ENCODE peak calls at places on chromosomes 5 and 9, in seven cellular contexts. X is stomach, T is GM12891, R is upper lobe of left lung, C is sigmoid colon, D is HCT116, P is GM23338. U is an unnamed sample.

GRCh38 chr5:9156282-9156681 is 389.6 kb downstream of the SEMA5A start:
- DNase-seq in X (no peak), T (peak), R (no peak), C (no peak), D (no peak), P (peak), U (no peak)

GRCh38 chr5:123937230-123937629 is 425.3 kb downstream of the CSNK1G3 start:
- DNase-seq in X (no peak), T (peak), R (no peak), C (peak), D (peak), P (peak), U (peak)

GRCh38 chr5:34563951-34564705 is 92.0 kb upstream of the RAI14 start:
- DNase-seq in X (peak), T (no peak), R (no peak), C (no peak), D (no peak), P (no peak), U (no peak)

GRCh38 chr9:114805670-114806551 is at the start of gene TNFSF15:
- DNase-seq in X (peak), T (peak), R (peak), C (peak), D (no peak), P (peak), U (peak)

GRCh38 chr9:75197521-75197920 is 109.2 kb downstream of the OSTF1 start:
- DNase-seq in X (no peak), T (no peak), R (no peak), C (no peak), D (no peak), P (no peak), U (no peak)

GRCh38 chr5:139747583-139748504 is 47.8 kb upstream of the PSD2 start:
- DNase-seq in X (peak), T (no peak), R (peak), C (peak), D (no peak), P (peak), U (no peak)

GRCh38 chr5:126120939-126121338 is 302.3 kb upstream of the GRAMD2B start:
- DNase-seq in X (no peak), T (no peak), R (no peak), C (no peak), D (no peak), P (no peak), U (no peak)

GRCh38 chr9:130940693-130941576 is 1.9 kb upstream of the FIBCD1 start:
- DNase-seq in X (peak), T (peak), R (peak), C (peak), D (peak), P (peak), U (peak)

GRCh38 chr9:127857278-127857677 is 2.8 kb upstream of the ENG start:
- DNase-seq in X (no peak), T (no peak), R (no peak), C (no peak), D (no peak), P (no peak), U (no peak)

GRCh38 chr9:133951265-133951664 is 40.9 kb downstream of the VAV2 start:
- DNase-seq in X (no peak), T (no peak), R (no peak), C (no peak), D (no peak), P (no peak), U (no peak)

GRCh38 chr5:142597546-142598337 is 88.1 kb downstream of the FGF1 start:
- DNase-seq in X (peak), T (no peak), R (no peak), C (no peak), D (peak), P (peak), U (peak)

GRCh38 chr5:59618644-59619043 is 274.9 kb downstream of the PDE4D start:
- DNase-seq in X (no peak), T (no peak), R (no peak), C (no peak), D (no peak), P (no peak), U (no peak)

GRCh38 chr5:59617186-59617771 is 276.2 kb downstream of the PDE4D start:
- DNase-seq in X (no peak), T (no peak), R (no peak), C (no peak), D (no peak), P (no peak), U (no peak)

GRCh38 chr5:59622848-59623247 is 270.7 kb downstream of the PDE4D start:
- DNase-seq in X (no peak), T (no peak), R (no peak), C (no peak), D (no peak), P (no peak), U (no peak)

GRCh38 chr5:59620535-59621212 is 272.9 kb downstream of the PDE4D start:
- DNase-seq in X (no peak), T (no peak), R (no peak), C (no peak), D (no peak), P (no peak), U (no peak)

GRCh38 chr5:59621477-59621876 is 272.0 kb downstream of the PDE4D start:
- DNase-seq in X (no peak), T (no peak), R (no peak), C (no peak), D (no peak), P (no peak), U (no peak)
- TF ChIP-seq POLR2AphosphoS5 in X (no peak), T (no peak), R (no peak), C (no peak), D (no peak), P (no peak), U (no peak)

DNA sequence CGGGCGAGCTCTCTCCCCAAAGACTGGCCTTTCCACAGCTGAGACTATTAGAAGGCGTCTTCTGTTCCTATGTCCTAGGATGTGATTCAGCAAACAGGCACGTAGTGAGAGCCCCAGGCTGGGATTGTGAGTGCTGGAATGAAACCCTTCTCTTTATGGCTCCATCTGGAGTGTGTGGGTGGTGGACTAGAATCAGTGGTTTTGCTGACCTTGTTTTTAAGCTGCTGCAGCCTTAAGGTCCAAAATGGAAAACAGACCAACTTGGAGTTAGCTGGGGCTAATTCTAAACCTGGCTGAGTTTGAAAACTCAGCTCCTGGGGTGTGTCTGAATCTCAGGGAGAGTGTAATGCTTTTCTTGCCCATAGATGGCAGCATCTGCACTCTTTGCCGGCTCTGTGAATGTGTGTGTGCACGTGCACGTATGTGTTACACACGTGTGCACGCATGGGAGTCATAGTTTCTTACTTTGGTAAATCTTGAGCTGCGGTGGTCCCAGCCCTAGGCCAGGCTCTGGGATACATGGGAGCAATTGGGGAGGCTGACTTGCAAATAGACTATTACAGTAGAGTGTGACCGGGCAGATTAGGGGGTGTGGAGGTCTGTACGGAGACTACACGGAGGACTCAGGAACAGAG is 10.7 kb downstream of the GSN start:
- DNase-seq in X (peak), T (peak), R (peak), C (peak), D (peak), P (peak), U (no peak)
- TF ChIP-seq POLR2AphosphoS5 in X (peak), T (no peak), R (peak), C (peak), D (no peak), P (no peak), U (no peak)

GRCh38 chr9:95757026-95757425 is 118.5 kb upstream of the ERCC6L2 start:
- DNase-seq in X (no peak), T (no peak), R (no peak), C (no peak), D (no peak), P (no peak), U (no peak)
- TF ChIP-seq POLR2AphosphoS5 in X (peak), T (no peak), R (no peak), C (no peak), D (no peak), P (no peak), U (no peak)

GRCh38 chr5:147856801-147857200 is 21.7 kb upstream of the SCGB3A2 start:
- DNase-seq in X (no peak), T (no peak), R (no peak), C (no peak), D (no peak), P (no peak), U (no peak)
- TF ChIP-seq POLR2AphosphoS5 in X (no peak), T (no peak), R (no peak), C (no peak), D (no peak), P (peak), U (no peak)